ENCODE peak calls at places on chromosomes 5 and 9, in four cellular contexts. J is GM23338, F is hepatocyte, U is PC-9. C is an unnamed sample. For H3K9me2 and H3K79me2, the result is how much of the 10 kb centered on the place peaks cover.

GRCh38 chr9:31140316-31140715 is 1244.1 kb upstream of the ACO1 start:
- DNase-seq in F (peak), J (peak), U (no peak), C (peak)

GRCh38 chr5:22998775-22999174 is 145.6 kb upstream of the CDH12 start:
- DNase-seq in F (no peak), J (no peak), U (no peak), C (no peak)

GRCh38 chr9:88186495-88187110 is 48.3 kb upstream of the SPATA31C2 start:
- DNase-seq in U (no peak), J (no peak), F (no peak), C (no peak)

GRCh38 chr9:93962561-93963440 is 7.6 kb upstream of the BARX1 start:
- DNase-seq in F (peak), J (peak), U (peak), C (peak)

GRCh38 chr5:95646569-95647330 is at the start of gene RFESD:
- DNase-seq in F (peak), J (peak), U (peak), C (peak)

GRCh38 chr5:170437621-170438375 is 48.6 kb upstream of the KCNMB1 start:
- DNase-seq in J (no peak), F (no peak), U (no peak), C (no peak)

GRCh38 chr5:24547127-24547526 is 97.7 kb downstream of the CDH10 start:
- DNase-seq in J (no peak), F (peak), U (no peak), C (no peak)

GRCh38 chr5:173420108-173420507 is 91.9 kb upstream of the STC2 start:
- DNase-seq in U (no peak), F (no peak), J (no peak), C (peak)

GRCh38 chr5:126501448-126501847 is 78.2 kb downstream of the GRAMD2B start:
- DNase-seq in F (no peak), U (no peak), J (no peak), C (no peak)

GRCh38 chr5:126499278-126499677 is 76.1 kb downstream of the GRAMD2B start:
- DNase-seq in J (no peak), U (no peak), F (no peak), C (no peak)

GRCh38 chr5:126494393-126494792 is 71.2 kb downstream of the GRAMD2B start:
- DNase-seq in U (no peak), J (no peak), F (no peak), C (no peak)

GRCh38 chr5:126499742-126500396 is 76.7 kb downstream of the GRAMD2B start:
- DNase-seq in U (no peak), J (peak), F (peak), C (peak)

DNA sequence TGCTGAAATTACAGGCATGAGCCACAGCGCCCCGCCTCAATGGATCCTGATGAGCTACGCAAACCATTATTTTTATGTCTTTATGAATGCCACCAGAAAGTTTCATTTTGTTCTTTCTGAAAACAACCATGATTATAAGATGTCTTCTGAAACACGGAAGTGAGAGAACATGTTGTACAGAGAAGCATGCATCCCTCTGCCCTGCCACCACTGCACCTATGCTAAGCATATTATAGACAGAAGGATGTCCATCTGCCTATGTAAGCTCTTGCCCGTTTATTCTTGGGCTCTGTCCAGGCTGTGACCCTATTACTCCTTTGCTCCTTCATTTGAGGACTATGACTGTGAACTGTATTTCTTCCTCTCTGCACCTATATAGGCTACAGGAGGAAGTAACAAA is 74.3 kb downstream of the GRAMD2B start:
- DNase-seq in U (no peak), J (no peak), F (no peak), C (no peak)
- H3K9me2 ChIP-seq in U (under half), J (under half), F (under half), C (under half)

GRCh38 chr5:79111387-79111959 is at the start of gene BHMT:
- DNase-seq in J (peak), U (no peak), F (peak), C (no peak)

GRCh38 chr5:79108792-79109191 is 2.8 kb upstream of the BHMT start:
- DNase-seq in J (no peak), F (no peak), U (no peak), C (no peak)

GRCh38 chr5:79111960-79112702 is 522 bp downstream of the BHMT start:
- DNase-seq in F (no peak), J (peak), U (no peak), C (peak)

GRCh38 chr5:79109527-79110492 is 1.8 kb upstream of the BHMT start:
- DNase-seq in F (peak), U (no peak), J (peak), C (no peak)

GRCh38 chr5:79112703-79113058 is 1.1 kb downstream of the BHMT start:
- DNase-seq in J (no peak), U (no peak), F (no peak), C (no peak)
- TF ChIP-seq EZH2 in J (no peak), U (no peak), F (peak), C (no peak)

GRCh38 chr9:134656334-134657034 is 14.9 kb downstream of the COL5A1 start:
- DNase-seq in U (no peak), F (no peak), J (peak), C (peak)

GRCh38 chr9:134659688-134660131 is 18.1 kb downstream of the COL5A1 start:
- DNase-seq in U (no peak), F (peak), J (no peak), C (no peak)

GRCh38 chr9:134658378-134658955 is 16.9 kb downstream of the COL5A1 start:
- DNase-seq in F (no peak), J (no peak), U (no peak), C (no peak)

GRCh38 chr9:134655591-134656333 is 14.2 kb downstream of the COL5A1 start:
- DNase-seq in J (no peak), U (no peak), F (no peak), C (no peak)

DNA sequence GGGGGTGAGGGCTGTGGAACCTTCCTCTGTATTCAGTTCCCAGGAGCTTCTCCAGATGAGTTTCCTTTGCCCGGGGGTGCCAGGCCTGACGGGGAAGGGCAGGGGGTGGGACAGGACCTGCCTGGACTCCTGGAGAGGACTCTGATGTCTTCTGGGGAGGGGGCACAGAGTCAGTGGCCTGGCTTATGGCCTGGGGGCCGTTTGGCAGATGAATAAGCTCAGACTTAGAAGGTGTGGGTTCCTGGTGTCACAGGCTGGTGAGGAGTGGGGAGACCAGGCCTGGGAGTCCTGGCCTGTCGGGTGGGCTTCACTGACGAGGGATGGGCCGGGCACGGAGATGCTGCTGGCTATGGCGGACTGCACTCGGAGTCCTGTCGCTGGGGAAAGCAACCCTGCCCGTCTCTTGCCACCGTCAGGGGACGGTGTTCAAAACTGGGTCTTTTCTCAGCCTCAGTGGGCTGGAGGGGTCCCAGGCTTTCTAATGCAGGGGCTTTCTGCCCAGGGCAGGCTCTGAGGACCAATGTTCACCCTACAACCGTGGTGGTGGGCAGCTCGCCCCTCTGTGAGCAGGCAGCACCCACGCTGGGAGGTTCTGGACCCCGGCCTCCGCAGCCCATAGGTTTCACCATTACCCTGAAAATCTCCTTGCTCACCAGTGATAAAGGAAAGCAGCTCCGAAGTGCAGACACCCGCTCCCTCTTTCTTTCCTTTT is 16.2 kb downstream of the COL5A1 start:
- DNase-seq in J (no peak), F (no peak), U (no peak), C (no peak)
- H3K79me2 ChIP-seq in J (under half), F (half or more), U (under half), C (half or more)

GRCh38 chr5:76717222-76718083 is 1.5 kb downstream of the F2R start:
- DNase-seq in J (no peak), F (no peak), U (no peak), C (no peak)

GRCh38 chr5:76720988-76721569 is 5.2 kb downstream of the F2R start:
- DNase-seq in F (no peak), U (no peak), J (no peak), C (no peak)

GRCh38 chr5:76718381-76718832 is 2.5 kb downstream of the F2R start:
- DNase-seq in F (no peak), J (no peak), U (no peak), C (peak)

GRCh38 chr5:76716456-76717157 is 681 bp downstream of the F2R start:
- DNase-seq in F (peak), J (peak), U (no peak), C (peak)

GRCh38 chr5:76718880-76719279 is 3.0 kb downstream of the F2R start:
- DNase-seq in F (no peak), J (no peak), U (no peak), C (no peak)
- H3K9me2 ChIP-seq in F (under half), J (under half), U (under half), C (under half)

DNA sequence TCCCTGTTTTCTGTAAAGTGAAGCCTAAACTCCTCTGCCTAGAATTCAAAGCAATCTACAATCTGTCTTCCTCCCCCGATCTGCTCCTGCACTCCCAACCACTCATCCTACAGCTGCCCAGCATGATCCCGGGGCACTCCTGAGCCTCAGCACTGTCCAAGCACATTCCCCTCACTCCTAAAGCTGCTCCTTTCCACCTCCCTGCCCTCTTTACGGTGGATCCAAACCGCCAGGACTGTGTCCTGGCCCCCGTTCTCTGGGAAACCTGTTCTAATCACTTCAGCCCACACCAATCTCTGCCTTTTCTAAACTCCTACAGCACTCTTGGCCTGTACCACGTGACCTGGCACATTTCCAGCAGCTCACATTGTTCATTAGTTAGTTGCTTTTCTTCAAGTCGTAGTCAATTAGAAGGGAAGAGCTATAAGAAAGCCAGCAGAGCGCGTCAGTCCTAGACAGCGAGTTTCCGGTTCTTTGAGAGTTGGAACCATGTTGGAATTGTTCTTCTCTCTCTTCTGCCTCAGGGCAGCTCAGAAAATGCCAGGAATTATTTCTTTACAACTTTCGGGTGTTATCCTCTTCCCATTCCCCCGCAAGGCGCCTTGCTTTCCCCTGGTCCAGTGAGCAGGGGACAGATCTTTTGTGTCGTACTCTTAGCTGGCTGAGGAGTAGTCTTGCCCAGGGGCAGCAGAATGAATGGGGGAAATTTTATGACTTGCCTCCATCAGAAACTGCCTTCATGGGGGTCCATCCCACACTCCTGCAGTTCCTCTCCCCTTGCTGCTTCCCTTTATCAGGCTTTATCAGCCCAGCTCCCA is 60.7 kb downstream of the NRG2 start:
- DNase-seq in U (no peak), J (no peak), F (peak), C (peak)
- TF ChIP-seq EZH2 in U (no peak), J (no peak), F (no peak), C (no peak)

GRCh38 chr5:131790550-131790949 is 6.3 kb downstream of the FNIP1 start:
- DNase-seq in U (no peak), J (no peak), F (no peak), C (no peak)
- H3K79me2 ChIP-seq in U (half or more), J (half or more), F (half or more), C (half or more)

DNA sequence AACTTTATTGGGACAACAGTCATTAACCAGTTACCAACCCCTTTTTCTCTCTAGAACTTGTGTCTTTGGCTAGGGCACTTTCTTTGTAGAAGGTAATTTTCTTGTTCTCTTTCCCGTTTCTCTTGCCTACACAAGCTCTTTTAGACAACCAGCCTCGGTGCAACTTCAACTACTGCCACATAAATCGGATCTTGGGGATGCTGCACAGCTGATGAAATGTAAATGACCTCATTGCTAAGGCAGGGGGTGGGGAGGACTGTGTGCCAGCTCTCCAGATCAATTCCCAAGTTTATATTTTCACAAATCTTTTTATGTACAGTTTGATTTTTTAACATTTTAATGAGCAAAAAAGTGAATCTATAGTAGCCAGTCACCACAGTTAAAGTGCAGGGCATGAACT is 157.6 kb downstream of the DENND1A start:
- DNase-seq in U (no peak), F (no peak), J (no peak), C (peak)
- H3K9me2 ChIP-seq in U (under half), F (under half), J (under half), C (under half)

DNA sequence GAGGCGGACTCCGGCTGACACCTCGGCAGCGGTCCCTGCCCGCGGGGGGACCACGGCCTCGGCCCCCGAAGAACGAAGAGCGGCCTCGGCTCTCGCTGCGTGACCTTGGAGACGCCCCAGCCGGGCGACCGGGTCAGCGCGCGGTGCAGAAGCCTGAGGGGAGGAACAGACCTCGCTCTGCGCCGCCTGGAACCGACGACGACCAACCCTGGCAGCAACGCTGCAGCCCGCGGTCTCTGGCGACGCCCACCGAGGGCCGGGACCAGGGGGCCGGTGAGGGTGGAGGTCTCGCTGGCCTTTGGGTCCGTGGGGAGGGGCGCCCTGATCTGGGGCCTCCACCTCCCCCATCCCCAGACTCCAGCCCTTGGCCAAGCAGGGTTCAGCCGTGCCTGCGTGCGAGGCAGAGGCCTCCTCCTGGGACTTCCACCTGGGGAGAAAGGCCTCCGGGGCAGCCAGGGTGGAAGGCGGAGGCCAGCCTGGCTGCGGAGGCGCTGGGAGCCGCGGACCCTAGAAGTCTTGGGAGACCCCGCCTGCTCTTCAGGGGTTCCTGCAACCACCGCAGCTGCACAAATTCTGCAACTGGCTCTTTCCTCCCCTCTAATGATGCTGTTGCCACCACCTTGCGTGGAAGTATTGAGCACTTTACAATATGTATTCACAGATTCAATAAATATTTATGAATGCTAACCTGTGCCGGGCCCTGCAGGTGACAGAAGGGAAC is 44.3 kb upstream of the SLC12A7 start:
- DNase-seq in F (no peak), J (peak), U (no peak), C (no peak)
- TF ChIP-seq EZH2 in F (no peak), J (no peak), U (no peak), C (no peak)

GRCh38 chr5:73615085-73615484 is 10.9 kb upstream of the ARHGEF28 start:
- DNase-seq in F (peak), U (peak), J (no peak), C (no peak)
- H3K79me2 ChIP-seq in F (under half), U (under half), J (under half), C (under half)